ENCODE peak calls at places on chromosomes 11 and 22, in nine cellular contexts. K is HT1080; R is H4; G is effector CD8-positive, alpha-beta T cell; F is fibroblast of lung; O is lung microvascular endothelial cell; Z is EL; H is GM06990; J is T-helper 2 cell. Y is an unnamed sample.

GRCh38 chr11:19968860-19969259 is 191.4 kb downstream of the DBX1 start:
- DNase-seq in G (no peak), Z (no peak), F (no peak), J (no peak), O (no peak), H (no peak), K (no peak), R (no peak), Y (no peak)

GRCh38 chr22:28703436-28703835 is 23.8 kb upstream of the TTC28 start:
- DNase-seq in F (no peak), J (no peak), Z (no peak), H (no peak), R (no peak), O (no peak), K (no peak), G (no peak), Y (no peak)

GRCh38 chr22:50261615-50262459 is at the start of gene MAPK12:
- DNase-seq in O (peak), Z (peak), R (no peak), K (no peak), G (no peak), F (peak), J (no peak), H (peak), Y (peak)

GRCh38 chr11:45082744-45083543 is 63.5 kb upstream of the PRDM11 start:
- DNase-seq in Z (no peak), R (no peak), H (no peak), J (no peak), F (no peak), G (no peak), O (no peak), K (no peak), Y (no peak)

GRCh38 chr11:2216400-2217064 is 44.9 kb upstream of the TH start:
- DNase-seq in Z (no peak), R (no peak), K (no peak), H (no peak), G (no peak), O (no peak), F (no peak), J (no peak), Y (no peak)

GRCh38 chr11:79160786-79161403 is 279.9 kb downstream of the TENM4 start:
- DNase-seq in G (no peak), O (no peak), H (no peak), R (no peak), K (peak), J (no peak), F (peak), Z (no peak), Y (no peak)

GRCh38 chr11:120208777-120209176 is 2.1 kb upstream of the OAF start:
- DNase-seq in R (peak), O (peak), J (no peak), F (peak), G (no peak), Z (peak), H (no peak), K (peak), Y (peak)

GRCh38 chr11:100095809-100096208 is 591.3 kb upstream of the ARHGAP42 start:
- DNase-seq in O (no peak), K (no peak), R (no peak), Z (no peak), J (no peak), F (no peak), G (no peak), H (no peak), Y (no peak)

GRCh38 chr22:29635734-29636357 is 32.4 kb downstream of the NF2 start:
- DNase-seq in F (peak), Z (peak), K (peak), H (no peak), J (no peak), O (peak), R (peak), G (no peak), Y (peak)

GRCh38 chr11:131108780-131109179 is 192.5 kb upstream of the SNX19 start:
- DNase-seq in G (no peak), H (no peak), J (no peak), F (peak), R (no peak), K (peak), Z (peak), O (no peak), Y (peak)

GRCh38 chr11:134170909-134171281 is 52.9 kb downstream of the NCAPD3 start:
- DNase-seq in F (peak), K (no peak), R (no peak), J (no peak), O (no peak), H (no peak), Z (peak), G (no peak), Y (peak)

GRCh38 chr11:78465169-78465942 is 47.7 kb upstream of the GAB2 start:
- DNase-seq in Z (no peak), J (peak), K (no peak), F (no peak), H (peak), R (no peak), O (no peak), G (no peak), Y (no peak)

GRCh38 chr11:124644426-124645280 is 22.0 kb downstream of the TBRG1 start:
- DNase-seq in K (peak), J (peak), G (no peak), Z (peak), O (peak), H (no peak), F (peak), R (peak), Y (peak)